ENCODE peak calls at places on chromosomes 2 and 18, in seven cellular contexts. Z is spleen, I is stomach, E is right cardiac atrium, Q is endothelial cell of umbilical vein, Y is breast epithelium, F is iPS DF 6.9. H is an unnamed sample. For H3K4me1, the result is how much of the 10 kb centered on the place peaks cover.

GRCh38 chr2:68916226-68916625 is 36.5 kb downstream of the GKN2 start:
- DNase-seq in Z (no peak), I (no peak), E (peak), Q (no peak), Y (no peak), F (no peak), H (no peak)

GRCh38 chr2:134181219-134181618 is 72.7 kb upstream of the MGAT5 start:
- DNase-seq in Z (no peak), I (no peak), E (no peak), Q (no peak), Y (peak), F (no peak), H (no peak)

GRCh38 chr2:53473762-53474161 is 293.8 kb upstream of the CHAC2 start:
- DNase-seq in Z (no peak), I (no peak), E (no peak), Q (no peak), Y (no peak), F (no peak), H (no peak)

GRCh38 chr2:160380000-160380570 is 113.5 kb downstream of the RBMS1 start:
- DNase-seq in Z (no peak), I (no peak), E (no peak), Q (no peak), Y (no peak), F (no peak), H (no peak)

GRCh38 chr2:202418511-202418910 is 42.4 kb downstream of the BMPR2 start:
- DNase-seq in Z (no peak), I (no peak), E (no peak), Q (peak), Y (no peak), F (no peak), H (no peak)

GRCh38 chr2:68282814-68283812 is 30.8 kb upstream of the PPP3R1 start:
- DNase-seq in Z (no peak), I (no peak), E (no peak), Q (peak), Y (no peak), F (no peak), H (peak)

GRCh38 chr2:37250869-37251740 is 19.6 kb downstream of the NDUFAF7 start:
- DNase-seq in Z (no peak), I (no peak), E (no peak), Q (no peak), Y (no peak), F (no peak), H (no peak)

GRCh38 chr2:200929334-200930249 is 33.9 kb downstream of the ORC2 start:
- DNase-seq in Z (no peak), I (no peak), E (no peak), Q (no peak), Y (no peak), F (no peak), H (peak)

GRCh38 chr2:147863835-147864234 is 19.0 kb downstream of the ACVR2A start:
- DNase-seq in Z (no peak), I (no peak), E (no peak), Q (peak), Y (no peak), F (no peak), H (no peak)

GRCh38 chr18:67194886-67195285 is 321.6 kb downstream of the DSEL start:
- DNase-seq in Z (no peak), I (no peak), E (no peak), Q (peak), Y (no peak), F (no peak), H (no peak)

GRCh38 chr2:233404227-233404626 is 49.9 kb downstream of the DGKD start:
- DNase-seq in Z (peak), I (peak), E (no peak), Q (peak), Y (no peak), F (no peak), H (no peak)

GRCh38 chr18:3585656-3586509 is 135.9 kb downstream of the TGIF1 start:
- DNase-seq in Z (peak), I (peak), E (peak), Q (peak), Y (peak), F (peak), H (peak)

GRCh38 chr2:104432401-104432800 is 421.5 kb upstream of the POU3F3 start:
- DNase-seq in Z (no peak), I (no peak), E (no peak), Q (no peak), Y (no peak), F (no peak), H (no peak)

DNA sequence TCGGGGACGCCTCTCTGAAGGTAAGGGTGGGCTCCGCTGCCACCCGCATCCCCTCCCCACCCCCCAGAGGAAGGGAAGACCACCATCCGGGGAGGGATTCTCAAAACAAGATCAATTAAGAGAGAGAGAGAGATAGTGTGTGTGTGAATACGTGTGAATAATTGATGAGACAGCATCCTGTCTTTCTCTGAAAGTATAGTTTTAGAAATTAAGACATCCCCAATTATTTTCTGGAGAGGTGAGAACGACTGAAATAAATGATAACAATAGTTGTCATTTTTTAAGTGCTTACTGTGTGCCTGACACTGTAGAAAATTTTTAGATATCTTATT is 751 bp downstream of the IL18R1 start:
- DNase-seq in Z (peak), I (no peak), E (no peak), Q (no peak), Y (no peak), F (no peak), H (no peak)
- H3K4me1 ChIP-seq in Z (under half), I (under half), E (under half), Q (under half), Y (under half), F (under half), H (under half)

GRCh38 chr2:98500561-98500960 is 55.9 kb downstream of the INPP4A start:
- DNase-seq in Z (no peak), I (no peak), E (no peak), Q (no peak), Y (no peak), F (no peak), H (no peak)
- H3K4me1 ChIP-seq in Z (under half), I (under half), E (under half), Q (under half), Y (under half), F (under half), H (under half)

GRCh38 chr2:100136310-100136709 is 6.1 kb downstream of the AFF3 start:
- DNase-seq in Z (no peak), I (no peak), E (peak), Q (no peak), Y (no peak), F (no peak), H (no peak)

GRCh38 chr2:100137877-100138570 is 4.4 kb downstream of the AFF3 start:
- DNase-seq in Z (no peak), I (peak), E (no peak), Q (no peak), Y (no peak), F (no peak), H (no peak)

GRCh38 chr2:100137318-100137717 is 5.1 kb downstream of the AFF3 start:
- DNase-seq in Z (no peak), I (no peak), E (no peak), Q (no peak), Y (no peak), F (no peak), H (no peak)

GRCh38 chr2:100139114-100139513 is 3.3 kb downstream of the AFF3 start:
- DNase-seq in Z (no peak), I (no peak), E (no peak), Q (no peak), Y (no peak), F (no peak), H (no peak)

DNA sequence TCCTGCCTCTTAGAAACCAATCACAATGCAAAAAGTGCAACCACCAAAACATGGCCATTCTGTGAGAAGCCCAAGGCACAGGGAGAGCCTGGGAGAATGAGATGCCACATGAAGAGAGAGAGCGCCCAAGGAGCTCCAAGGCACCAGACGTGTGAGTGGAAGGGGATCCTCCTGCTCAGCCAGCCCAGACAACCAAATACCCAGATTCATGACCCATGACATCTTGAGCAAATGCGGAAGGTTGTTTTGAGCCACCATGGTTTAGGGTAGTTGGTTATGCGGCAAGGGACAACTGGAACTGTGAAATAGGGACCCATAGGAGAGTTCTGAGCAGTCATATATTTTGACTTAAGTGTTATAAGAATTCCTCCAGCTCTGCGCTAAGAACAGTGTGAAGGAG is 7.0 kb downstream of the AFF3 start:
- DNase-seq in Z (no peak), I (no peak), E (no peak), Q (no peak), Y (no peak), F (no peak), H (no peak)
- H3K4me1 ChIP-seq in Z (under half), I (under half), E (under half), Q (under half), Y (under half), F (under half), H (under half)

DNA sequence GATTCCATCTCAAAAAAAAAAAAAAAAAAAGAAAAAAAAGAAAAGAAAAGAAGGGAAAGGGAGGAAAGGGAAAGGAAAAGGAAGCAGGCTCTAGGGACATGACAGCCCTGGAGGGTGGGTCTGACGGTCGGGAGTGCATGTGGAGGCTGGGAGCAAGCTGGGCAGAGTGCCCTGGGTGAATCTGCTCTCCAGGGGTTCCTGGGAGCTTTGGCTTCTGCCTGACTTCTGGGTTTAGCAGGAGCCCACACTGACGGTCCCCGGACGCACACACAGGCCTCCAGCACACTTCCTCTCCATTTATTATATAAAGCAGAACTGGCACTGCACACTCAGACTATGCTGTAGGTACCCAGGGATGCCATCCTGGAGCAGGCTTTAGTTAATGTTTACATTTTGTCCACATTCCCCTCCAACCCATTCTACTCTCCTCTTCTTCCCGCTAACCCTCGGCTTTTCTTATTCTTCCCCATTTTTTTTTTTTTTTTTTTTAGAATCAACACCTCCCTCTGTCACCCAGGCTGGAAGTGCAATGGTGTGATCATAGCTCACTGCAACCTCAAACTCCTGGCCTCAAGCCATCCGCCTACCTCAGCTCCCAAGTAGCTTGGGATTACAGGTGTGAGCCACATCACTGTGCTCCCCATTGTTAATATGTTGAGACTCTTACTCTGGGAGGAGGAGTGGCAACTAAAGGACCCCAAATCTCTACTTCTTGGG is 151.1 kb upstream of the SLC1A4 start:
- DNase-seq in Z (peak), I (no peak), E (no peak), Q (no peak), Y (no peak), F (no peak), H (peak)
- H3K4me1 ChIP-seq in Z (under half), I (under half), E (under half), Q (under half), Y (under half), F (under half), H (under half)

DNA sequence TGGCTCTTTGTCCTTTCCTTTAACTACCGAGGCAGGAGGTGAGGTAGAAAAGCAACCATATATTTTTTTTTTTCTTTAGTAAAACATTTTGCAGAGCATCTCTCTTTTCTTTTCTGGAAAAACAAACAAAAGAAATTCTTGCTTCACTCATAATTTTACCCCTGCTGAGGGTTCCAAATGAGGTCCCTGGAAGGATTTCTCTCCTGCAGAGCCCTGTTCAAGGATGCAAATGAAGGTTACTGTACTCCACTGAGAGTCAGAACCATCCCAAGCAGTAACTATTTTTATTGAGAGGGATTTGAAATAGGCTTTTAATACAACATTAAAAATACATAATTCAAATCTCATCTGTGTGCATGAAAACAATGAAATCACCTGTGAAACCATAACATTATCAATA is 19.5 kb upstream of the MYO1B start:
- DNase-seq in Z (no peak), I (no peak), E (no peak), Q (no peak), Y (no peak), F (no peak), H (no peak)
- H3K4me1 ChIP-seq in Z (under half), I (under half), E (under half), Q (under half), Y (under half), F (under half), H (under half)

GRCh38 chr2:47223980-47224379 is 68.9 kb upstream of the STPG4 start:
- DNase-seq in Z (no peak), I (no peak), E (no peak), Q (no peak), Y (no peak), F (no peak), H (peak)

GRCh38 chr2:47221956-47222355 is 66.8 kb upstream of the STPG4 start:
- DNase-seq in Z (no peak), I (no peak), E (no peak), Q (peak), Y (peak), F (no peak), H (peak)

GRCh38 chr2:47221039-47221438 is 65.9 kb upstream of the STPG4 start:
- DNase-seq in Z (no peak), I (no peak), E (no peak), Q (no peak), Y (no peak), F (no peak), H (peak)

GRCh38 chr2:47225061-47225783 is 70.1 kb upstream of the STPG4 start:
- DNase-seq in Z (no peak), I (peak), E (peak), Q (peak), Y (no peak), F (no peak), H (peak)

GRCh38 chr2:47222813-47223564 is 67.9 kb upstream of the STPG4 start:
- DNase-seq in Z (no peak), I (no peak), E (no peak), Q (no peak), Y (no peak), F (no peak), H (no peak)
- H3K4me1 ChIP-seq in Z (under half), I (under half), E (under half), Q (under half), Y (under half), F (under half), H (half or more)

GRCh38 chr2:47074691-47075090 is 80.4 kb downstream of the STPG4 start:
- DNase-seq in Z (no peak), I (no peak), E (no peak), Q (no peak), Y (no peak), F (no peak), H (no peak)
- H3K4me1 ChIP-seq in Z (half or more), I (half or more), E (under half), Q (under half), Y (under half), F (under half), H (half or more)

DNA sequence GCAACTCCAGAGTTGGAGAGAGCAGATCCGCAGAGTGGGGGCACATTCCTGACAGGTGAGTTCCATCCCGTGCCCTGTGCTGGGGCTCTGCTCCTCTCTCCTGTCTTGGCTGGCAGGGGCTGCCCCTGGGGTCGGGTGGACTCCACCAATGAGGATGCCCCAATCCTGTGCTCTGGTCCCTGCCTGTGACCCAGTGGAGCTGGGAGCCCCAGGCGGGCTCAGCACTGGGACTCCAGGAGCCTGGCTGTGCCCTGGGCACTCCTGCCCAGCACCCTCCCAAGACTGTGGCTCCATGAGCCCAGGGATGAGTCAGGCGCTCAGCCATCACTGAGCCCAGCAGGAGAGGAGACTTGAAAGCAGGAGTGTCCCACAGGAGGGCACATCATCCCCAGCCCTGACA is 53.9 kb downstream of the MBP start:
- DNase-seq in Z (peak), I (no peak), E (no peak), Q (no peak), Y (no peak), F (no peak), H (no peak)
- H3K4me1 ChIP-seq in Z (half or more), I (under half), E (under half), Q (under half), Y (under half), F (under half), H (under half)

GRCh38 chr2:97723156-97724072 is 10.0 kb downstream of the ZAP70 start:
- DNase-seq in Z (peak), I (no peak), E (no peak), Q (no peak), Y (no peak), F (no peak), H (no peak)
- H3K4me1 ChIP-seq in Z (under half), I (under half), E (under half), Q (under half), Y (under half), F (under half), H (under half)

GRCh38 chr2:174631009-174631981 is 33.7 kb upstream of the WIPF1 start:
- DNase-seq in Z (no peak), I (no peak), E (no peak), Q (no peak), Y (no peak), F (no peak), H (peak)

GRCh38 chr2:174633621-174633927 is 36.0 kb upstream of the WIPF1 start:
- DNase-seq in Z (peak), I (no peak), E (no peak), Q (peak), Y (no peak), F (no peak), H (no peak)

GRCh38 chr2:174635015-174635593 is 37.5 kb upstream of the WIPF1 start:
- DNase-seq in Z (peak), I (no peak), E (peak), Q (no peak), Y (no peak), F (no peak), H (no peak)

GRCh38 chr2:174634130-174635014 is 36.8 kb upstream of the WIPF1 start:
- DNase-seq in Z (peak), I (no peak), E (peak), Q (peak), Y (no peak), F (no peak), H (no peak)

DNA sequence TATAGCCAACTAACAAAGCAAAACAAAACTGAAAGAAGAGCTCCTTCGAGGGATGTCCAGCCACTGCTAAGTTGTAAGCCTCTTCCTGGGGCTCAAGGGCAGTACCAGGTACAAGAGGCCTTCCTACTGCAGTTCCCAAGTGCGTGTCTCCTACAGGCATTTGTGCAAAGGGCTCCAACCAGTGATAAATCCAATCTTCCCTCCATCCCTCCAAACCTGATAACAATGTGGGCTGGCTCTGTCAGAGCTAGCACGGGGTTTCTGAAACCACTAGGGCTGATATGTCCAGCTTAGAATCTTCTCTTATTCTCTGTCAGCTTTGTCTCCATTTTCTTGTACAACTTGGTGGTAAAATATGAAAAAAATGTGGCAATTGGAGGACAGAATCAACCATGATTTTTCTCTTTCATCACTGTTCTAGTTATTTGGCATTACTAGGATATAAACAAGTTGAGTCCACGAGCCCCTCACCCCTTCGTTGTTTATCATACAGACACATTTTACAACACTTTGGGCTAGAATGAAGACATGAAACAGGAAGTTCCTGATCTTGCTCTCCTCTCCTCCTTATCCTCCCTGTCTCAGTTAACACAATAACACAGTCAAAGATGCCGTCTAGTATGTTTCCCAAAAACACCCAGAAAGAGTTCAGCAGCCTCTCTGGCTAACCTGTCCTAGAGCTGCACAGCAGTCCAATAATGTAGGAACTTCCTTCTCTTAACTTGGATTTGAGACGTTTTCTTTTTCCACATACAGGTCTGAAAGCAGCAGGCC is 35.4 kb upstream of the WIPF1 start:
- DNase-seq in Z (no peak), I (no peak), E (no peak), Q (no peak), Y (no peak), F (no peak), H (no peak)
- H3K4me1 ChIP-seq in Z (half or more), I (under half), E (under half), Q (under half), Y (under half), F (under half), H (under half)

H was measured in SJSA1.